ENCODE peak calls at places on chromosomes 11 and 22, in four cellular contexts. N is WTC11, B is K562, P is SK-N-SH. S is an unnamed sample.

GRCh38 chr11:86949995-86950993 is 4.9 kb downstream of the FZD4 start:
- DNase-seq in B (no peak), P (no peak), N (no peak), S (no peak)

GRCh38 chr11:1896895-1897294 is 5.2 kb upstream of the PRR33 start:
- DNase-seq in B (no peak), N (no peak), P (no peak), S (no peak)

GRCh38 chr11:10701982-10702381 is 8.4 kb upstream of the IRAG1 start:
- DNase-seq in P (no peak), B (no peak), N (no peak), S (no peak)

GRCh38 chr11:15976433-15977045 is 379.8 kb downstream of the SOX6 start:
- DNase-seq in B (no peak), P (no peak), N (no peak), S (no peak)

GRCh38 chr11:86193297-86194095 is 51.1 kb upstream of the EED start:
- DNase-seq in P (peak), B (peak), N (peak), S (peak)

GRCh38 chr11:120211522-120212258 is 858 bp downstream of the OAF start:
- DNase-seq in P (no peak), B (peak), N (no peak), S (no peak)

GRCh38 chr22:24516301-24516737 is 21.2 kb downstream of the UPB1 start:
- DNase-seq in P (no peak), B (no peak), N (no peak), S (no peak)

GRCh38 chr11:99960536-99960935 is 726.6 kb upstream of the ARHGAP42 start:
- DNase-seq in P (no peak), N (no peak), B (no peak), S (no peak)

GRCh38 chr11:69703711-69704507 is at the start of gene FGF19:
- DNase-seq in B (no peak), N (peak), P (peak), S (peak)

GRCh38 chr11:122478986-122479385 is 176.5 kb upstream of the UBASH3B start:
- DNase-seq in B (no peak), N (no peak), P (no peak), S (no peak)

GRCh38 chr11:108009497-108010360 is 1.0 kb downstream of the CUL5 start:
- DNase-seq in B (peak), N (no peak), P (peak), S (no peak)

GRCh38 chr22:32695451-32695891 is 106.0 kb upstream of the TIMP3 start:
- DNase-seq in N (no peak), B (no peak), P (no peak), S (no peak)

GRCh38 chr11:23973244-23973643 is 523.6 kb upstream of the LUZP2 start:
- DNase-seq in B (no peak), P (no peak), N (no peak), S (no peak)

GRCh38 chr22:38246046-38246658 is 26.7 kb downstream of the TMEM184B start:
- DNase-seq in P (no peak), N (no peak), B (no peak), S (no peak)

GRCh38 chr11:114832532-114833125 is 154.3 kb downstream of the NXPE2 start:
- DNase-seq in N (no peak), P (no peak), B (no peak), S (no peak)

GRCh38 chr11:17733261-17733660 is 1.3 kb upstream of the KCNC1 start:
- DNase-seq in P (no peak), B (no peak), N (no peak), S (no peak)

GRCh38 chr11:17730137-17730536 is 4.4 kb upstream of the KCNC1 start:
- DNase-seq in B (no peak), P (no peak), N (no peak), S (no peak)

GRCh38 chr11:17734986-17735822 is 623 bp downstream of the KCNC1 start:
- DNase-seq in B (peak), P (peak), N (peak), S (no peak)

GRCh38 chr11:17734418-17734911 is at the start of gene KCNC1:
- DNase-seq in P (peak), N (peak), B (peak), S (peak)

DNA sequence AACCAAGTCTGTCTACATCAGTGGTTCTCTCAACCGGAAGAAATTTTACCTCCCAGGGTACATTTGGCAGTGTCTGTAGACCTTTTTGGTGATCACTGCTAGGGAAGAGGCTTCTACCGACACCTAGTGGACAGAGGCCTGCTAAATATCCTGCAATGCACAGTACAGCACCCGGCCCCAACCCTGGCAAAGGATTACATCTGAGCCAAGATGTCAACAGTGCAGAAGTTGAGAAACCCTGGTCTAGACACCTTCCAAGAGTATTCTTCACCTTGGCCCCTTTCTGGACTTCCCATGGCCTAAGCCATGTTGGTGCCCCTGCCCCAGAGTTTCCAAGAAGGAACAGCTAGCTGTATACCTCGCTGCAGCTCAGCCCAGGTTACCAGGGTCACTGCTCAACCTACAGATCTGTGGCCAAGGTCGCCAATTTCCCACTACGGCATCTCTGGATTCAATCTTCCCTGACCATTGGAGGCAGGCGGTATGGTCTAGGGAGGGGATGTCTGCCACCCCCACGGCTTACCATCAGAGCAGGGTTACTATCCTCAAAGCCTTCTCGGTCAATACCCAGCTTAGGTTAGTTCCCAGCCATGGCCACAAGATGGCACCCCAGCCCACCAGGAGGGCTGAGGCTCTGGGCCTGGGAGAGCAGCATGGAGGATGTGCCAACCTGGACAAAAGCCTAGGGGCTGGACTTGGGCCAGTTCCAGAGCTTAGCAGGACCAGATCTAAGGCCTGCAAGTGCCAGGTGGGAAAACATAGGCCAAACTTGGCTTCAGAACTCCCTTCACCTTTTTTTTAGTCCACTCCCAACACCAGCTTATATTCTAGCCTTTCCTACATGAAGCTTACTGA is 3.7 kb upstream of the KCNC1 start:
- DNase-seq in B (peak), P (peak), N (peak), S (peak)
- TF ChIP-seq TEAD4 in B (no peak), P (no peak), N (no peak), S (no peak)

GRCh38 chr11:13415201-13415600 is 47.8 kb downstream of the BTBD10 start:
- DNase-seq in N (no peak), B (no peak), P (no peak), S (no peak)
- TF ChIP-seq TEAD4 in N (no peak), B (no peak), P (no peak), S (no peak)

GRCh38 chr11:67304511-67305113 is 1.3 kb downstream of the SSH3 start:
- DNase-seq in B (no peak), N (peak), P (peak), S (no peak)

GRCh38 chr11:67308031-67308866 is 4.9 kb downstream of the SSH3 start:
- DNase-seq in N (no peak), B (no peak), P (no peak), S (no peak)

GRCh38 chr11:67309166-67309565 is 5.8 kb downstream of the SSH3 start:
- DNase-seq in P (no peak), B (no peak), N (no peak), S (no peak)

GRCh38 chr11:67307545-67308001 is 4.2 kb downstream of the SSH3 start:
- DNase-seq in B (no peak), P (no peak), N (no peak), S (no peak)

DNA sequence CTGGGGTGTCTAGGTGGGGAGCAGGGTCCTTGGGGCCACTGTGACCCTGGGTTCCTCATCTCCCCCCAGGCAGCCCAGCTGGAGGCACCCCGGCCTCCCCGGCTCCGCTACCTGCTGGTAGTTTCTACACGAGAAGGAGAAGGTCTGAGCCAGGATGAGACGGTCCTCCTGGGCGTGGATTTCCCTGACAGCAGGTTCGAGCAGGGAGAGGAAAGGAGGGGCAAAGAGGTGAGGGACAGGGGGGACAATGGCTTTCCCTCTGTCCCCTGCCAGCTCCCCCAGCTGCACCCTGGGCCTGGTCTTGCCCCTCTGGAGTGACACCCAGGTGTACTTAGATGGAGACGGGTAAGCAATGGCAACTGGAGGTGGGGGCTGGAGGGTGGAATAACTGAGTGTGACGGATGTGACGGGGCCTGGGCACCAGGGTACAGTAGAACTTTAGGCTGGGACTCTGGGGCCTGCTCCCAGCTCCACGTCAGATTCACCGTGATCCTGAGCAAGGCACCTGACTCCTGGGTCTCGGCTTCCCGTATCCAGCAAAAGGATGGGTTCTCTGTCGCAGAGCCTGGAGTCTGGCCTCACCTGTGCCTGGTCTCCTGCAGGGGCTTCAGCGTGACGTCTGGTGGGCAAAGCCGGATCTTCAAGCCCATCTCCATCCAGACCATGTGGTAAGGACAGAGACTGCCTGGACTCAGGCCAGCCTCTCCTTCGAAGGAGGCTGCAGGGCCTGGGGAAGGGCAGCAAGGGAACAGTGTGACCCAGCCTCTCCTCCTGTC is 3.6 kb downstream of the SSH3 start:
- DNase-seq in N (no peak), P (no peak), B (no peak), S (no peak)
- TF ChIP-seq TEAD4 in N (no peak), P (no peak), B (no peak), S (no peak)

GRCh38 chr22:19722915-19723164 is 499 bp upstream of the GP1BB start:
- DNase-seq in B (no peak), N (no peak), P (no peak), S (peak)
- TF ChIP-seq TEAD4 in B (no peak), N (no peak), P (no peak), S (no peak)

S was measured in H1.